ENCODE peak calls at places on chromosomes 3 and 15, in nine cellular contexts. J is H9, T is testis, D is cardiac muscle cell, U is lung, G is sigmoid colon, X is colonic mucosa, S is mucosa of descending colon, B is endothelial cell of umbilical vein. E is an unnamed sample.
A peak's percentile ranks its signal among the peaks of the same experiment; 100 is the strongest.

GRCh38 chr3:30162579-30162978 is 443.8 kb upstream of the TGFBR2 start:
- DNase-seq in U (no peak), X (no peak), G (no peak), S (no peak), D (peak; percentile 26), J (no peak), B (peak; percentile 90), T (no peak), E (no peak)

GRCh38 chr3:126319701-126320295 is 37.4 kb downstream of the KLF15 start:
- DNase-seq in D (no peak), U (no peak), J (peak; percentile 15), S (no peak), G (no peak), T (no peak), X (no peak), B (no peak), E (no peak)

GRCh38 chr3:161560006-161560637 is 63.5 kb downstream of the OTOL1 start:
- DNase-seq in S (no peak), D (peak; percentile 57), B (no peak), T (peak; percentile 66), X (peak; percentile 21), J (peak; percentile 64), U (no peak), G (peak; percentile 63), E (peak; percentile 6)

GRCh38 chr3:159458010-159458409 is 530.6 kb upstream of the IL12A start:
- DNase-seq in J (peak; percentile 35), S (no peak), T (no peak), X (no peak), U (no peak), D (peak; percentile 83), B (peak; percentile 58), G (no peak), E (no peak)

GRCh38 chr15:81107889-81108288 is 26.2 kb upstream of the CFAP161 start:
- DNase-seq in B (peak; percentile 13), J (no peak), X (no peak), S (no peak), U (no peak), D (no peak), T (no peak), G (no peak), E (no peak)

GRCh38 chr3:116663161-116663885 is 46.3 kb upstream of the TUSC7 start:
- DNase-seq in J (peak; percentile 29), T (no peak), U (no peak), B (no peak), S (no peak), G (no peak), X (no peak), D (no peak), E (no peak)

GRCh38 chr15:66937588-66937987 is 127.8 kb upstream of the SMAD3 start:
- DNase-seq in D (no peak), S (no peak), G (peak; percentile 3), T (no peak), U (no peak), X (no peak), B (no peak), J (no peak), E (no peak)

GRCh38 chr3:81270603-81271371 is 490.7 kb downstream of the GBE1 start:
- DNase-seq in B (no peak), U (no peak), S (no peak), D (no peak), J (no peak), T (no peak), G (no peak), X (no peak), E (no peak)

GRCh38 chr3:138180375-138181029 is 5.8 kb upstream of the DBR1 start:
- DNase-seq in B (peak; percentile 50), T (peak; percentile 40), S (no peak), X (peak; percentile 28), D (peak; percentile 58), J (no peak), U (no peak), G (no peak), E (no peak)

GRCh38 chr3:32082727-32083126 is 23.7 kb upstream of the GPD1L start:
- DNase-seq in D (peak; percentile 24), T (no peak), B (no peak), U (no peak), J (no peak), G (no peak), X (peak; percentile 78), S (no peak), E (peak; percentile 16)

GRCh38 chr3:22450785-22451400 is 699.9 kb upstream of the ZNF385D start:
- DNase-seq in S (no peak), X (no peak), B (no peak), J (no peak), G (no peak), D (peak; percentile 28), T (no peak), U (no peak), E (no peak)

GRCh38 chr15:34838282-34838681 is 42.9 kb upstream of the ACTC1 start:
- DNase-seq in U (no peak), D (no peak), J (no peak), X (no peak), S (no peak), T (no peak), B (no peak), G (no peak), E (no peak)

GRCh38 chr15:85582719-85583089 is 202.3 kb downstream of the AKAP13 start:
- DNase-seq in D (peak; percentile 82), X (peak; percentile 68), U (no peak), G (peak; percentile 77), S (peak; percentile 64), T (peak; percentile 79), J (no peak), B (peak; percentile 98), E (peak; percentile 35)

GRCh38 chr3:37392957-37393356 is 218.6 kb upstream of the LRRFIP2 start:
- DNase-seq in G (no peak), X (no peak), T (no peak), D (no peak), U (no peak), J (no peak), B (no peak), S (no peak), E (no peak)

GRCh38 chr3:108862865-108863798 is 40.5 kb downstream of the TRAT1 start:
- DNase-seq in X (no peak), S (no peak), J (no peak), U (no peak), G (no peak), B (peak; percentile 2), D (peak; percentile 57), T (no peak), E (no peak)

GRCh38 chr3:16357191-16357590 is 92.2 kb downstream of the OXNAD1 start:
- DNase-seq in U (no peak), D (peak; percentile 8), B (no peak), S (no peak), T (no peak), J (no peak), X (no peak), G (no peak), E (no peak)

GRCh38 chr3:78988324-78988723 is 779.5 kb downstream of the ROBO1 start:
- DNase-seq in B (peak; percentile 26), U (no peak), G (no peak), D (peak; percentile 38), S (no peak), J (no peak), X (no peak), T (no peak), E (no peak)
- TF ChIP-seq CTCF in B (no peak), U (no peak), G (no peak), D (peak; percentile 42), S (no peak), J (peak; percentile 48), X (peak; percentile 35), T (peak; percentile 27), E (no peak)

GRCh38 chr15:58475573-58476524 is 44.1 kb downstream of the LIPC start:
- DNase-seq in S (no peak), X (no peak), U (no peak), D (peak; percentile 75), G (no peak), J (no peak), B (peak; percentile 91), T (no peak), E (peak; percentile 88)

GRCh38 chr15:58472821-58473581 is 41.2 kb downstream of the LIPC start:
- DNase-seq in S (no peak), T (no peak), J (no peak), X (no peak), U (no peak), G (no peak), D (peak; percentile 44), B (peak; percentile 59), E (no peak)

GRCh38 chr15:58472221-58472620 is 40.4 kb downstream of the LIPC start:
- DNase-seq in B (no peak), D (no peak), G (no peak), S (no peak), U (no peak), J (no peak), T (no peak), X (no peak), E (no peak)

GRCh38 chr15:58474741-58475323 is 43.0 kb downstream of the LIPC start:
- DNase-seq in G (no peak), D (no peak), B (no peak), U (no peak), X (no peak), S (no peak), T (no peak), J (no peak), E (peak; percentile 29)

DNA sequence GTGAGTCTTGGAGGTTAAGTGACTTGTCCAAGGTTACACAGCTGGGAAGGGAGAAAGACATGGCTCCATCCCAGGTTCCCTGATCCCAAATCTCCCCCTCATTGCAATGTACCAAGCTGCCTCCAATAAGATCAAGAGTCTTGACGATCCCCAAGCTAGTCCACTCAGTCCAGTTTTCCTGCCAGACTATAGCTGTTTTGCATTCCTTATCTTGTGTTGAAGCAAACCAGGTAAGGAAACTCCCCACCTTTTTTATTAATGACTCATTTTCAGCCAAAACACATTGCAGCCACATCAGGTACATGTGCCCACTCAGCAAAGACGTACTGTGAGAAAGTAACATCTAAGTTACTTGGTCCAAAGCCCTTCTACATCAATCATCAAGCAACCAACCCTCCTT is 41.9 kb downstream of the LIPC start:
- DNase-seq in B (peak; percentile 87), J (no peak), X (no peak), S (no peak), D (peak; percentile 83), U (no peak), G (no peak), T (no peak), E (no peak)
- H3K4me1 ChIP-seq in B (peaks cover 30% of the 10 kb centered on the region), J (no peaks in the 10 kb centered on the region), X (no peaks in the 10 kb centered on the region), S (peaks cover 3% of the 10 kb centered on the region), D (no peaks in the 10 kb centered on the region), U (peaks cover 3% of the 10 kb centered on the region), G (no peaks in the 10 kb centered on the region), T (no peaks in the 10 kb centered on the region), E (peaks cover 65% of the 10 kb centered on the region)

DNA sequence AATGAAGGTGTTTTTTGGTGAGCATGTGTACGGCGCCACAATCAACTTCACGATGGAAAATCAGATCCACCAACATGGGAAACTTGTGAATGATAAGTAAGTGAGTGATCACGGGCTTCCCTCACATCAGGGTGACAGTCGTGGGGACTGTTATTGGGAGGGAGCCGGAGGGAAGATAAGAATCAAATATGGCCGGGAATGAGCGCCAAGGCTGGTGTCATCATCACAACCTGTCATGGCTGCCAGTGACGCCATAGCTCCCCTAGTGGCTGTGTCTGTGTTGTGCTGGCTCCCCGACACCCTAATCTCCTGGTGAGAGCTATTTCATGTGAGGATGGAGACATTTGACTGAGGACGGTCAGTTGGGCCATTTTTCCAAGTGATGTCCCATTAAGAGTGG is 168.5 kb downstream of the SV2B start:
- DNase-seq in X (no peak), U (no peak), D (no peak), T (no peak), S (no peak), G (no peak), J (peak; percentile 64), B (no peak), E (no peak)
- TF ChIP-seq CTCF in X (no peak), U (no peak), D (peak; percentile 29), T (no peak), S (no peak), G (no peak), J (peak; percentile 71), B (peak; percentile 31), E (no peak)

GRCh38 chr15:100461049-100461448 is 67.7 kb downstream of the CERS3 start:
- DNase-seq in U (no peak), J (no peak), D (no peak), S (no peak), T (no peak), G (no peak), B (no peak), X (no peak), E (no peak)
- H3K4me1 ChIP-seq in U (no peaks in the 10 kb centered on the region), J (no peaks in the 10 kb centered on the region), D (no peaks in the 10 kb centered on the region), S (no peaks in the 10 kb centered on the region), T (no peaks in the 10 kb centered on the region), G (no peaks in the 10 kb centered on the region), B (no peaks in the 10 kb centered on the region), X (no peaks in the 10 kb centered on the region), E (no peaks in the 10 kb centered on the region)

E was measured in thyroid gland.